ENCODE peak calls at places on chromosomes 11 and 22, in eight cellular contexts. O is endodermal cell, U is PC-3, X is K562, J is astrocyte, N is mesendoderm, K is GM12878, W is SK-N-SH. I is an unnamed sample.

GRCh38 chr11:72174299-72175070 is 17.5 kb upstream of the FOLR1 start:
- DNase-seq in O (no peak), U (peak; percentile 37), X (no peak), J (no peak), N (no peak), K (no peak), W (no peak), I (no peak)

GRCh38 chr22:45680932-45681700 is 9.5 kb downstream of the ATXN10 start:
- DNase-seq in O (no peak), U (peak; percentile 83), X (no peak), J (peak; percentile 95), N (no peak), K (no peak), W (no peak), I (no peak)

GRCh38 chr11:65560555-65561418 is 2.6 kb upstream of the LTBP3 start:
- DNase-seq in O (peak; percentile 88), U (peak; percentile 56), X (no peak), J (peak; percentile 80), N (peak; percentile 63), K (no peak), W (peak; percentile 84), I (peak; percentile 72)

GRCh38 chr11:11416502-11416901 is 63.5 kb upstream of the CSNK2A3 start:
- DNase-seq in O (no peak), U (peak; percentile 68), X (no peak), J (peak; percentile 74), N (no peak), K (no peak), W (no peak), I (no peak)

GRCh38 chr11:18408558-18409242 is 3.4 kb upstream of the LDHC start:
- DNase-seq in O (no peak), U (peak; percentile 18), X (no peak), J (no peak), N (no peak), K (no peak), W (no peak), I (no peak)

GRCh38 chr22:37454857-37455686 is 27.8 kb upstream of the ELFN2 start:
- DNase-seq in O (peak; percentile 51), U (peak; percentile 84), X (peak; percentile 40), J (peak; percentile 94), N (peak; percentile 73), K (no peak), W (no peak), I (no peak)

GRCh38 chr11:26847459-26847858 is 125.6 kb upstream of the SLC5A12 start:
- DNase-seq in O (no peak), U (no peak), X (no peak), J (no peak), N (no peak), K (no peak), W (no peak), I (no peak)

GRCh38 chr11:69213315-69213714 is 57.6 kb downstream of the SMIM38 start:
- DNase-seq in O (peak; percentile 20), U (no peak), X (no peak), J (no peak), N (no peak), K (peak; percentile 35), W (no peak), I (no peak)

GRCh38 chr11:726278-726915 is 20.4 kb downstream of the EPS8L2 start:
- DNase-seq in O (peak; percentile 80), U (no peak), X (peak; percentile 95), J (peak; percentile 53), N (peak; percentile 40), K (no peak), W (peak; percentile 71), I (peak; percentile 55)

GRCh38 chr11:31995525-31996123 is 95.2 kb upstream of the RCN1 start:
- DNase-seq in O (no peak), U (peak; percentile 5), X (no peak), J (no peak), N (no peak), K (peak; percentile 26), W (no peak), I (no peak)

GRCh38 chr11:125165111-125165663 is 636 bp downstream of the PKNOX2 start:
- DNase-seq in O (peak; percentile 84), U (peak; percentile 19), X (no peak), J (peak; percentile 29), N (peak; percentile 75), K (no peak), W (peak; percentile 81), I (peak; percentile 65)

GRCh38 chr11:33040127-33040861 is 922 bp downstream of the TCP11L1 start:
- DNase-seq in O (no peak), U (peak; percentile 15), X (no peak), J (peak; percentile 52), N (peak; percentile 34), K (no peak), W (peak; percentile 43), I (no peak)

GRCh38 chr11:92827132-92827531 is 142.3 kb upstream of the MTNR1B start:
- DNase-seq in O (no peak), U (no peak), X (no peak), J (peak; percentile 24), N (no peak), K (no peak), W (no peak), I (no peak)

GRCh38 chr11:114171257-114172054 is 111.9 kb downstream of the ZBTB16 start:
- DNase-seq in O (no peak), U (no peak), X (no peak), J (no peak), N (no peak), K (no peak), W (no peak), I (no peak)

GRCh38 chr11:81246937-81247336 is 1486.7 kb downstream of the FAM181B start:
- DNase-seq in O (no peak), U (no peak), X (no peak), J (no peak), N (no peak), K (no peak), W (no peak), I (no peak)

GRCh38 chr22:21025266-21025665 is 7.1 kb downstream of the SLC7A4 start:
- DNase-seq in O (no peak), U (no peak), X (no peak), J (no peak), N (no peak), K (no peak), W (no peak), I (no peak)

GRCh38 chr22:22593964-22594656 is 35.0 kb upstream of the PRAME start:
- DNase-seq in O (peak; percentile 82), U (peak; percentile 66), X (peak; percentile 100), J (no peak), N (peak; percentile 72), K (no peak), W (peak; percentile 73), I (peak; percentile 75)

GRCh38 chr11:5690216-5690615 is 626 bp downstream of the TRIM22 start:
- DNase-seq in O (no peak), U (no peak), X (no peak), J (peak; percentile 28), N (peak; percentile 15), K (no peak), W (no peak), I (peak; percentile 8)

GRCh38 chr11:5881756-5882155 is 1.3 kb downstream of the OR52E4 start:
- DNase-seq in O (no peak), U (no peak), X (no peak), J (no peak), N (no peak), K (no peak), W (no peak), I (no peak)

GRCh38 chr11:83158474-83158786 is 1.5 kb downstream of the PCF11 start:
- DNase-seq in O (no peak), U (no peak), X (no peak), J (no peak), N (no peak), K (no peak), W (no peak), I (no peak)
- H3K4me3 ChIP-seq in O (peak overlapping the region; percentile 98), U (peak overlapping the region; percentile 92), X (peak overlapping the region; percentile 80), J (peak overlapping the region; percentile 100), N (peak overlapping the region; percentile 82), K (peak overlapping the region; percentile 98), W (peak overlapping the region; percentile 92), I (peak overlapping the region; percentile 91)

GRCh38 chr11:134574947-134575346 is 162.9 kb upstream of the B3GAT1 start:
- DNase-seq in O (peak; percentile 29), U (no peak), X (no peak), J (no peak), N (no peak), K (no peak), W (no peak), I (no peak)
- H3K4me1 ChIP-seq in O (no peaks in the 10 kb centered on the region), U (no peaks in the 10 kb centered on the region), X (no peaks in the 10 kb centered on the region), J (no peaks in the 10 kb centered on the region), N (no peaks in the 10 kb centered on the region), K (no peaks in the 10 kb centered on the region), W (peaks cover 23% of the 10 kb centered on the region), I (peaks cover 14% of the 10 kb centered on the region)

DNA sequence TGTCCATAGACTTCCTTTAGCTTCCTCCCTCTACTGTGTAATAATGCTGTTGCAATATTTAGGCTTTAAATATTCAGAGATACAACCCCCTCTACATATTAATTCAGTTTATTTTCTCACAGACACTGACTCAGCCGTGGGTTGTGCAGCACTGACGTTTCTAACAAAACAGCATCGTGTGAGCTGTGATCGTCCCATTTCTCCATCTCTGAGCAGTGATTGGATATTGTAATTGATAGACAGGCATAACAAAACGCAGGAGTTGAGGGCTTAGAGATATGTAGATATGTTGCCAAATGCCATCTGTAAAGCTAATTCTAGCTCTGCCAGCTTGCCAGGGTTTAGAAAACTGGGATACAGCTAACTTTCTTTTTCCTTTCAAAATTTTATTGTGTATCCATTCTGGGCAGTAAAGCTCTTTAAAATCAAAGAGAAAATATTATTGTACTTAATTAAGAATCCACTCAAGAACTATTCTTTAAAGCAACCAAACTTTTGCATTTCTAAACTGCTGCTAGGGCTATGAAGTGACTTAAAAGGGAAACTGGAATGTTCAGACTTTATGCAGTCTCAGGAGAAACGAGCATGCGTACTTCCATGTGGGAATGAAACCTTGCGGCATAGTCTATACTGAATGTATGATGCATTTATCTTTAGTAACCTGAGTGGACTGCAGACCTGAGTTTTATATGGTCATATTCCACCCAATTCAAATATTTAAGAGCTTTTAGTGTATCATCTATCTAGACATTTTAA is 22.7 kb downstream of the BTBD10 start:
- DNase-seq in O (peak; percentile 54), U (peak; percentile 79), X (no peak), J (peak; percentile 93), N (peak; percentile 46), K (no peak), W (peak; percentile 64), I (no peak)
- H3K9ac ChIP-seq in O (no peak overlapping the region), U (peak overlapping the region; percentile 17), X (no peak overlapping the region), J (peak overlapping the region; percentile 75), N (no peak overlapping the region), K (no peak overlapping the region), W (peak overlapping the region; percentile 44), I (no peak overlapping the region)

DNA sequence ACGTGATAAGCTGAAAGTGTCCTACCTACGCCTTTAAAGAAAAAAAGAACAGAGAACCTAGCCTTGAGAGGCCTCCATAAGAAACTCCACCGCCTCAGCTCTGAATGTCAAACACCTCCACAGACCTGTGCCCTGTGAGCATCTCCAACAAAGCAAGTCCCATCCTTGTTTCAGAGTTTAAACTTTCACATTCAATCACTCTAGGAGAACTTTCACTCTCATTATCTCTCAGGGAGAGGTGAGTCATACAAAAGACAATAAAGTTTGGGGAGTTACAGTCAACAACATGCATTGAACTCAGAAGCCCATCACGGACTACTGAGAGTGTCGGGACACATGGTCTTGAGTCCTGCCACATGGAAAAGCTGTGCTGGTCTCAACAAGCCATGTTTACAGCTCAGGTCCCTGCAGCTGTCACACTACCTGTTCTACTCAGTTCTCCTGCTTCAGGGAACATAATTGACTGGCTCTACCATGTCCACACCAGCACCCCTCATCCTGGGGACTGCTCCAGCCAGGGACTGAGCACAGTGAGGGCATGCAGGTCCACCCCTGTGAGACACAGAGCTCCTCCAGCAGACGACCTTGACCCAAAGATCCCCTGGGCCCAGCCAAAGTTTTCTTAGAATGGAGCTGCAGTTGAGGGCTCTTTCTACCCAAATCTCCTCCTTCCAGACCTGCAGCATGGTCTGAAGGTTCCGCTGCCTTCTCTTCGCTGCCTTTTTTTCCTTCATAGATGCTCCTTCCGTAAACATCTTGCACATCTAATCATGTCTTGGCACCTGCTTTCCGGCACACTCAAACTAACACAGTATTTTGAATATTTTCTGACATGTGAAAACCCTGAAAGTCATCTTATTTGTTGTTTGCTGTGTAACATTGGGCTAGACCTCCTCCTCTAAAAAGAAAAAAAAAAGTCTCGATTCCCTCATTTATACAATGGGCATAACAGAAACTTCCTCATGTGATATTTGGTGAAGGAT is 114.9 kb downstream of the ETS1 start:
- DNase-seq in O (no peak), U (peak; percentile 77), X (no peak), J (peak; percentile 65), N (no peak), K (peak; percentile 93), W (no peak), I (no peak)
- H3K4me3 ChIP-seq in O (no peak overlapping the region), U (no peak overlapping the region), X (no peak overlapping the region), J (no peak overlapping the region), N (no peak overlapping the region), K (peak overlapping the region; percentile 41), W (no peak overlapping the region), I (no peak overlapping the region)

I was measured in neural progenitor cell.